ENCODE peak calls at places on chromosomes 11 and 22, in six cellular contexts. Y is body of pancreas, N is upper lobe of right lung, L is endodermal cell, S is WTC11, H is fibroblast of mammary gland. K is an unnamed sample.
A peak's percentile ranks its signal among the peaks of the same experiment; 100 is the strongest.

GRCh38 chr22:43270314-43270908 is 72.8 kb downstream of the SCUBE1 start:
- DNase-seq in Y (no peak), N (no peak), L (peak; percentile 95), S (peak; percentile 76), H (no peak), K (no peak)

GRCh38 chr22:24402460-24403192 is 24.8 kb upstream of the ADORA2A start:
- DNase-seq in Y (peak; percentile 89), N (no peak), L (no peak), S (no peak), H (peak; percentile 94), K (peak; percentile 86)

GRCh38 chr11:88424881-88425280 is 87.3 kb upstream of the CTSC start:
- DNase-seq in Y (no peak), N (no peak), L (no peak), S (no peak), H (no peak), K (no peak)

GRCh38 chr11:132961453-132961852 is 570.8 kb downstream of the OPCML start:
- DNase-seq in Y (no peak), N (no peak), L (no peak), S (no peak), H (no peak), K (no peak)

GRCh38 chr11:3909901-3910300 is 54.4 kb downstream of the STIM1 start:
- DNase-seq in Y (no peak), N (no peak), L (no peak), S (no peak), H (no peak), K (no peak)

GRCh38 chr11:118625036-118625690 is 17.7 kb downstream of the PHLDB1 start:
- DNase-seq in Y (no peak), N (no peak), L (no peak), S (no peak), H (no peak), K (no peak)

GRCh38 chr11:65321076-65321475 is 6.4 kb downstream of the CDC42EP2 start:
- DNase-seq in Y (no peak), N (no peak), L (no peak), S (no peak), H (no peak), K (no peak)

GRCh38 chr11:440065-441042 is 1.5 kb downstream of the ANO9 start:
- DNase-seq in Y (no peak), N (no peak), L (no peak), S (no peak), H (peak; percentile 41), K (no peak)

GRCh38 chr11:15145635-15146034 is 30.9 kb downstream of the INSC start:
- DNase-seq in Y (no peak), N (no peak), L (no peak), S (no peak), H (no peak), K (no peak)

GRCh38 chr22:19869497-19870152 is 15.0 kb upstream of the GNB1L start:
- DNase-seq in Y (peak; percentile 1), N (peak; percentile 48), L (peak; percentile 44), S (no peak), H (no peak), K (no peak)

GRCh38 chr22:42933783-42934144 is 76.7 kb upstream of the ARFGAP3 start:
- DNase-seq in Y (peak; percentile 68), N (no peak), L (no peak), S (no peak), H (peak; percentile 94), K (no peak)

GRCh38 chr11:121163658-121164308 is 62.7 kb downstream of the TECTA start:
- DNase-seq in Y (no peak), N (no peak), L (no peak), S (no peak), H (no peak), K (no peak)

GRCh38 chr11:97963528-97964331 is 1057.0 kb upstream of the CNTN5 start:
- DNase-seq in Y (no peak), N (no peak), L (no peak), S (no peak), H (no peak), K (no peak)

GRCh38 chr11:100663996-100664395 is 23.1 kb upstream of the ARHGAP42 start:
- DNase-seq in Y (no peak), N (no peak), L (no peak), S (no peak), H (no peak), K (no peak)

GRCh38 chr22:27461470-27461869 is 340.1 kb downstream of the MN1 start:
- DNase-seq in Y (no peak), N (no peak), L (peak; percentile 94), S (peak; percentile 56), H (peak; percentile 77), K (no peak)

GRCh38 chr22:37563153-37564081 is 3.1 kb downstream of the CDC42EP1 start:
- DNase-seq in Y (peak; percentile 92), N (peak; percentile 82), L (peak; percentile 77), S (no peak), H (peak; percentile 94), K (peak; percentile 92)

GRCh38 chr11:64894070-64894811 is 15.8 kb upstream of the EHD1 start:
- DNase-seq in Y (peak; percentile 84), N (peak; percentile 94), L (peak; percentile 98), S (peak; percentile 95), H (peak; percentile 64), K (peak; percentile 85)

GRCh38 chr11:120746836-120747609 is 235.5 kb downstream of the GRIK4 start:
- DNase-seq in Y (no peak), N (no peak), L (no peak), S (no peak), H (peak; percentile 5), K (no peak)

GRCh38 chr11:106585061-106585460 is 433.2 kb downstream of the GUCY1A2 start:
- DNase-seq in Y (no peak), N (no peak), L (peak; percentile 69), S (no peak), H (peak; percentile 59), K (no peak)

GRCh38 chr22:31650391-31650790 is 11.6 kb downstream of the PISD start:
- DNase-seq in Y (peak; percentile 31), N (no peak), L (no peak), S (no peak), H (peak; percentile 85), K (no peak)

GRCh38 chr22:25453557-25453956 is 110.9 kb upstream of the GRK3 start:
- DNase-seq in Y (no peak), N (no peak), L (no peak), S (no peak), H (no peak), K (no peak)

GRCh38 chr11:61627831-61628753 is 47.2 kb upstream of the SYT7 start:
- DNase-seq in Y (peak; percentile 82), N (peak; percentile 75), L (peak; percentile 93), S (peak; percentile 87), H (peak; percentile 82), K (no peak)

GRCh38 chr11:73761403-73761945 is 600 bp upstream of the RAB6A start:
- DNase-seq in Y (no peak), N (no peak), L (no peak), S (no peak), H (no peak), K (no peak)

GRCh38 chr11:73760066-73760679 is 701 bp downstream of the RAB6A start:
- DNase-seq in Y (peak; percentile 39), N (peak; percentile 81), L (peak; percentile 74), S (peak; percentile 46), H (peak; percentile 25), K (peak; percentile 81)

GRCh38 chr11:73760680-73761402 is at the start of gene RAB6A:
- DNase-seq in Y (peak; percentile 100), N (peak; percentile 100), L (peak; percentile 100), S (peak; percentile 99), H (peak; percentile 99), K (peak; percentile 100)

GRCh38 chr11:73758451-73758850 is 2.4 kb downstream of the RAB6A start:
- DNase-seq in Y (no peak), N (no peak), L (no peak), S (no peak), H (no peak), K (no peak)

GRCh38 chr11:73759520-73760065 is 1.3 kb downstream of the RAB6A start:
- DNase-seq in Y (no peak), N (no peak), L (no peak), S (no peak), H (peak; percentile 32), K (no peak)
- TF ChIP-seq CTCF in Y (peak; percentile 39), N (peak; percentile 25), L (peak; percentile 33), S (no peak), H (peak; percentile 12), K (no peak)

DNA sequence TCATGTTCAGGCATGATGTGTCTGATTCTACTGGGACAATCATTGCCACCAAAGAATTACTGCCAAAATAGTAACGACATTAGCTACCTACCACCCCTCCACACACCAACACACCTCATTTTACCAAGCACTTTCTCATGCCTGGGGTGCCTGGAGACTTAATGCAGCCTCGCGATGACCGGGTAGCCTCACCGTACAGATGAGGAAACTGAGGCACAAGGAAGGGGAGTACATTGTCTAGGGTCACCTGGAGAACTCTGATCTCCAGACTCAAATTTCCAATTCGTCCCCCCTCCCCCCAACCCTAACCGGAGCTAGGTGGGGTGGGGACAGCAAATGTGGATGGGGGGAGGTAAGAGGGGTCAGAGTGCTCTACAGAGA is 2.7 kb upstream of the RTN4RL2 start:
- DNase-seq in Y (no peak), N (no peak), L (no peak), S (no peak), H (no peak), K (no peak)
- TF ChIP-seq CTCF in Y (no peak), N (no peak), L (no peak), S (no peak), H (no peak), K (no peak)

GRCh38 chr11:103867481-103867880 is 169.0 kb upstream of the DDI1 start:
- DNase-seq in Y (no peak), N (no peak), L (no peak), S (no peak), H (no peak), K (no peak)

GRCh38 chr11:103862827-103863213 is 173.6 kb upstream of the DDI1 start:
- DNase-seq in Y (no peak), N (no peak), L (peak; percentile 55), S (peak; percentile 17), H (no peak), K (no peak)

GRCh38 chr11:103863497-103863896 is 172.9 kb upstream of the DDI1 start:
- DNase-seq in Y (no peak), N (no peak), L (no peak), S (no peak), H (peak; percentile 81), K (no peak)

GRCh38 chr11:103862049-103862826 is 174.2 kb upstream of the DDI1 start:
- DNase-seq in Y (no peak), N (no peak), L (peak; percentile 50), S (no peak), H (no peak), K (no peak)
- TF ChIP-seq CTCF in Y (no peak), N (no peak), L (no peak), S (no peak), H (no peak), K (no peak)

GRCh38 chr22:30445438-30445936 is 19.9 kb downstream of the MTFP1 start:
- DNase-seq in Y (no peak), N (no peak), L (no peak), S (no peak), H (peak; percentile 59), K (no peak)
- TF ChIP-seq CTCF in Y (no peak), N (no peak), L (peak; percentile 36), S (peak; percentile 10), H (no peak), K (no peak)

GRCh38 chr22:36198936-36199616 is 2.5 kb downstream of the APOL4 start:
- DNase-seq in Y (no peak), N (no peak), L (peak; percentile 39), S (no peak), H (no peak), K (peak; percentile 59)
- TF ChIP-seq CTCF in Y (no peak), N (no peak), L (peak; percentile 11), S (no peak), H (no peak), K (no peak)

K was measured in coronary artery.